ENCODE peak calls at places on chromosomes 11 and 22, in eight cellular contexts. G is upper lobe of right lung; R is neural crest cell; P is HFF-Myc; U is adipocyte; C is mammary epithelial cell; Q is central memory CD8-positive, alpha-beta T cell; E is H54. N is an unnamed sample.

GRCh38 chr22:32796865-32797573 is 4.5 kb upstream of the TIMP3 start:
- DNase-seq in G (peak), R (peak), P (peak), U (peak), C (peak), Q (peak), E (peak), N (peak)

GRCh38 chr11:5251746-5252145 is 2.1 kb upstream of the HBG1 start:
- DNase-seq in G (no peak), R (no peak), P (no peak), U (no peak), C (no peak), Q (no peak), E (no peak), N (no peak)

GRCh38 chr11:60905551-60906113 is 753 bp downstream of the PRPF19 start:
- DNase-seq in G (no peak), R (no peak), P (no peak), U (peak), C (peak), Q (no peak), E (no peak), N (peak)

GRCh38 chr22:37230673-37231405 is 13.2 kb downstream of the RAC2 start:
- DNase-seq in G (peak), R (no peak), P (no peak), U (no peak), C (no peak), Q (peak), E (no peak), N (no peak)

GRCh38 chr11:115184901-115185300 is 319.3 kb downstream of the CADM1 start:
- DNase-seq in G (no peak), R (no peak), P (no peak), U (no peak), C (no peak), Q (no peak), E (no peak), N (no peak)

GRCh38 chr22:31193092-31193491 is 19.0 kb upstream of the LIMK2 start:
- DNase-seq in G (no peak), R (no peak), P (no peak), U (no peak), C (no peak), Q (no peak), E (no peak), N (no peak)

GRCh38 chr11:109264128-109264527 is 157.9 kb upstream of the C11orf87 start:
- DNase-seq in G (no peak), R (no peak), P (no peak), U (no peak), C (no peak), Q (no peak), E (no peak), N (no peak)

GRCh38 chr11:12789574-12789973 is 115.4 kb downstream of the TEAD1 start:
- DNase-seq in G (no peak), R (no peak), P (no peak), U (no peak), C (no peak), Q (no peak), E (no peak), N (no peak)

GRCh38 chr11:123264431-123264780 is 69.4 kb upstream of the CLMP start:
- DNase-seq in G (no peak), R (no peak), P (no peak), U (no peak), C (no peak), Q (no peak), E (no peak), N (no peak)